ENCODE peak calls at places on chromosomes 3 and 15, in four cellular contexts. K is C1 segment of cervical spinal cord, I is cardiac fibroblast, T is epithelial cell of esophagus. U is an unnamed sample.

GRCh38 chr15:48733615-48734014 is 77.3 kb downstream of the CEP152 start:
- DNase-seq in K (no peak), I (no peak), T (no peak), U (no peak)

GRCh38 chr3:12984023-12984823 is 89.0 kb downstream of the IQSEC1 start:
- DNase-seq in K (peak), I (peak), T (peak), U (peak)

GRCh38 chr3:194139085-194139976 is 3.4 kb downstream of the HES1 start:
- DNase-seq in K (no peak), I (peak), T (peak), U (peak)

GRCh38 chr3:14231998-14232501 is 53.4 kb downstream of the LSM3 start:
- DNase-seq in K (no peak), I (no peak), T (no peak), U (peak)

GRCh38 chr3:161265916-161266571 is 44.9 kb downstream of the NMD3 start:
- DNase-seq in K (no peak), I (no peak), T (peak), U (peak)

GRCh38 chr15:101042320-101042719 is 123.2 kb downstream of the LRRK1 start:
- DNase-seq in K (no peak), I (no peak), T (no peak), U (no peak)

GRCh38 chr15:27480141-27480530 is 509.2 kb downstream of the GABRG3 start:
- DNase-seq in K (no peak), I (no peak), T (no peak), U (no peak)

GRCh38 chr3:129022114-129022994 is 21.2 kb downstream of the EFCC1 start:
- DNase-seq in K (no peak), I (peak), T (no peak), U (no peak)

GRCh38 chr15:48486228-48486627 is 155.0 kb downstream of the DUT start:
- DNase-seq in K (no peak), I (no peak), T (no peak), U (no peak)

GRCh38 chr3:172634948-172635347 is 75.9 kb downstream of the NCEH1 start:
- DNase-seq in K (no peak), I (peak), T (no peak), U (no peak)

GRCh38 chr3:185687479-185687878 is 101.4 kb downstream of the SENP2 start:
- DNase-seq in K (no peak), I (peak), T (peak), U (peak)

GRCh38 chr3:126481808-126482502 is 6.3 kb upstream of the ZXDC start:
- DNase-seq in K (no peak), I (peak), T (no peak), U (no peak)

U was measured in PC-3.